ENCODE peak calls at places on chromosome 9, in six cellular contexts. One of them, this sample, is unnamed.
A peak's percentile ranks its signal among the peaks of the same experiment; 100 is the strongest.

GRCh38 chr9:126151031-126151670 is 175.5 kb upstream of the MVB12B start:
- DNase-seq in hippocampal formation: no peak
- DNase-seq in pons: no peak
- DNase-seq in Right ventricle myocardium superior: no peak
- DNase-seq in non-pigmented ciliary epithelial cell: no peak
- DNase-seq in mucosa of gallbladder: no peak
- DNase-seq in this sample: peak; percentile 99

GRCh38 chr9:126984969-126985368 is 70.4 kb downstream of the RALGPS1 start:
- DNase-seq in hippocampal formation: no peak
- DNase-seq in pons: peak; percentile 36
- DNase-seq in Right ventricle myocardium superior: no peak
- DNase-seq in non-pigmented ciliary epithelial cell: no peak
- DNase-seq in mucosa of gallbladder: peak; percentile 19
- DNase-seq in this sample: peak; percentile 21

GRCh38 chr9:119218293-119218692 is 150.9 kb downstream of the BRINP1 start:
- DNase-seq in hippocampal formation: no peak
- DNase-seq in pons: no peak
- DNase-seq in Right ventricle myocardium superior: no peak
- DNase-seq in non-pigmented ciliary epithelial cell: no peak
- DNase-seq in mucosa of gallbladder: peak; percentile 13
- DNase-seq in this sample: no peak

GRCh38 chr9:131319486-131319885 is 30.0 kb downstream of the PLPP7 start:
- DNase-seq in hippocampal formation: no peak
- DNase-seq in pons: no peak
- DNase-seq in Right ventricle myocardium superior: peak; percentile 79
- DNase-seq in non-pigmented ciliary epithelial cell: no peak
- DNase-seq in mucosa of gallbladder: no peak
- DNase-seq in this sample: no peak

GRCh38 chr9:119611564-119611963 is 242.3 kb upstream of the BRINP1 start:
- DNase-seq in hippocampal formation: no peak
- DNase-seq in pons: no peak
- DNase-seq in Right ventricle myocardium superior: no peak
- DNase-seq in non-pigmented ciliary epithelial cell: no peak
- DNase-seq in mucosa of gallbladder: no peak
- DNase-seq in this sample: no peak

GRCh38 chr9:109779711-109780452 is at the start of gene PALM2AKAP2:
- DNase-seq in hippocampal formation: peak; percentile 48
- DNase-seq in pons: no peak
- DNase-seq in Right ventricle myocardium superior: peak; percentile 86
- DNase-seq in non-pigmented ciliary epithelial cell: no peak
- DNase-seq in mucosa of gallbladder: peak; percentile 22
- DNase-seq in this sample: peak; percentile 90

GRCh38 chr9:109143881-109144562 is 23.0 kb downstream of the FRRS1L start:
- DNase-seq in hippocampal formation: no peak
- DNase-seq in pons: no peak
- DNase-seq in Right ventricle myocardium superior: no peak
- DNase-seq in non-pigmented ciliary epithelial cell: no peak
- DNase-seq in mucosa of gallbladder: no peak
- DNase-seq in this sample: peak; percentile 76

GRCh38 chr9:115226152-115226551 is 108.2 kb upstream of the TNC start:
- DNase-seq in hippocampal formation: no peak
- DNase-seq in pons: no peak
- DNase-seq in Right ventricle myocardium superior: no peak
- DNase-seq in non-pigmented ciliary epithelial cell: no peak
- DNase-seq in mucosa of gallbladder: no peak
- DNase-seq in this sample: no peak

GRCh38 chr9:2015581-2016410 is 649 bp downstream of the SMARCA2 start:
- DNase-seq in hippocampal formation: peak; percentile 55
- DNase-seq in pons: peak; percentile 52
- DNase-seq in Right ventricle myocardium superior: peak; percentile 80
- DNase-seq in non-pigmented ciliary epithelial cell: no peak
- DNase-seq in mucosa of gallbladder: peak; percentile 47
- DNase-seq in this sample: peak; percentile 84

GRCh38 chr9:131423171-131423581 is 29.3 kb downstream of the PRRC2B start:
- DNase-seq in hippocampal formation: peak; percentile 47
- DNase-seq in pons: peak; percentile 79
- DNase-seq in Right ventricle myocardium superior: peak; percentile 74
- DNase-seq in non-pigmented ciliary epithelial cell: peak; percentile 87
- DNase-seq in mucosa of gallbladder: peak; percentile 44
- DNase-seq in this sample: peak; percentile 90

GRCh38 chr9:19085295-19085694 is 17.4 kb downstream of the HAUS6 start:
- DNase-seq in hippocampal formation: no peak
- DNase-seq in pons: no peak
- DNase-seq in Right ventricle myocardium superior: no peak
- DNase-seq in non-pigmented ciliary epithelial cell: no peak
- DNase-seq in mucosa of gallbladder: no peak
- DNase-seq in this sample: peak; percentile 73

GRCh38 chr9:77731930-77732329 is 83.8 kb upstream of the GNA14 start:
- DNase-seq in hippocampal formation: no peak
- DNase-seq in pons: no peak
- DNase-seq in Right ventricle myocardium superior: no peak
- DNase-seq in non-pigmented ciliary epithelial cell: no peak
- DNase-seq in mucosa of gallbladder: no peak
- DNase-seq in this sample: no peak

GRCh38 chr9:88826651-88827245 is 164.5 kb upstream of the S1PR3 start:
- DNase-seq in hippocampal formation: no peak
- DNase-seq in pons: no peak
- DNase-seq in Right ventricle myocardium superior: no peak
- DNase-seq in non-pigmented ciliary epithelial cell: peak; percentile 60
- DNase-seq in mucosa of gallbladder: no peak
- DNase-seq in this sample: no peak

GRCh38 chr9:109652112-109652511 is 127.9 kb upstream of the PALM2AKAP2 start:
- DNase-seq in hippocampal formation: no peak
- DNase-seq in pons: no peak
- DNase-seq in Right ventricle myocardium superior: no peak
- DNase-seq in non-pigmented ciliary epithelial cell: no peak
- DNase-seq in mucosa of gallbladder: no peak
- DNase-seq in this sample: peak; percentile 28

GRCh38 chr9:136023401-136024225 is 62.4 kb upstream of the UBAC1 start:
- DNase-seq in hippocampal formation: no peak
- DNase-seq in pons: no peak
- DNase-seq in Right ventricle myocardium superior: peak; percentile 85
- DNase-seq in non-pigmented ciliary epithelial cell: no peak
- DNase-seq in mucosa of gallbladder: peak; percentile 30
- DNase-seq in this sample: no peak

GRCh38 chr9:76227165-76227564 is 167.1 kb downstream of the RFK start:
- DNase-seq in hippocampal formation: no peak
- DNase-seq in pons: no peak
- DNase-seq in Right ventricle myocardium superior: no peak
- DNase-seq in non-pigmented ciliary epithelial cell: no peak
- DNase-seq in mucosa of gallbladder: peak; percentile 12
- DNase-seq in this sample: no peak

This sample was measured in NCI-H69.